ENCODE peak calls at places on chromosomes 2 and 18, in ten cellular contexts. U is substantia nigra; N is thoracic aorta; K is aorta; H is psoas muscle; L is brain microvascular endothelial cell; A is prostate gland; C is astrocyte; X is CD8-positive, alpha-beta memory T cell; J is adrenal gland. B is an unnamed sample.

GRCh38 chr2:28349546-28350165 is 43.0 kb upstream of the FOSL2 start:
- DNase-seq in C (no peak), N (no peak), A (no peak), L (no peak), H (peak; percentile 42), J (no peak), U (no peak), K (peak; percentile 37), X (peak; percentile 43), B (no peak)

GRCh38 chr18:60162390-60162789 is 210.2 kb downstream of the MC4R start:
- DNase-seq in K (no peak), H (no peak), J (no peak), X (no peak), L (no peak), C (no peak), U (no peak), A (no peak), N (no peak), B (no peak)

GRCh38 chr2:137348301-137348700 is 583.0 kb downstream of the THSD7B start:
- DNase-seq in U (no peak), N (no peak), H (no peak), X (no peak), A (no peak), C (no peak), J (no peak), K (no peak), L (no peak), B (no peak)

GRCh38 chr2:167380555-167380954 is 492.3 kb downstream of the XIRP2 start:
- DNase-seq in A (no peak), K (no peak), N (no peak), X (no peak), U (no peak), H (no peak), C (no peak), L (no peak), J (no peak), B (no peak)

GRCh38 chr2:20520128-20520527 is 73.3 kb downstream of the RHOB start:
- DNase-seq in C (no peak), U (no peak), L (no peak), N (no peak), H (peak; percentile 4), J (no peak), K (no peak), A (no peak), X (no peak), B (no peak)

GRCh38 chr2:47626664-47627063 is 156.3 kb upstream of the MSH6 start:
- DNase-seq in C (no peak), L (no peak), J (no peak), X (no peak), H (no peak), U (no peak), N (no peak), K (no peak), A (no peak), B (no peak)

GRCh38 chr18:79218605-79219195 is 149.5 kb downstream of the ATP9B start:
- DNase-seq in U (no peak), J (no peak), A (no peak), L (no peak), N (no peak), X (no peak), K (no peak), H (no peak), C (no peak), B (no peak)

GRCh38 chr18:48136544-48137353 is 206.3 kb upstream of the SMAD2 start:
- DNase-seq in X (no peak), J (no peak), K (no peak), C (no peak), N (no peak), A (peak; percentile 40), H (no peak), U (no peak), L (no peak), B (no peak)

GRCh38 chr2:141554810-141555209 is 576.0 kb downstream of the LRP1B start:
- DNase-seq in H (no peak), C (peak; percentile 32), N (no peak), U (no peak), J (no peak), X (no peak), L (peak; percentile 11), A (no peak), K (no peak), B (no peak)

GRCh38 chr2:8248623-8248957 is 433.3 kb upstream of the ID2 start:
- DNase-seq in N (no peak), X (no peak), J (no peak), A (no peak), U (no peak), H (no peak), C (no peak), L (no peak), K (no peak), B (no peak)

GRCh38 chr18:8707946-8708345 is 2.6 kb downstream of the MTCL1 start:
- DNase-seq in L (no peak), J (no peak), U (no peak), K (no peak), C (no peak), X (no peak), H (no peak), N (no peak), A (no peak), B (no peak)

GRCh38 chr2:42513252-42513918 is 19.6 kb upstream of the KCNG3 start:
- DNase-seq in A (peak; percentile 25), N (no peak), L (peak; percentile 48), X (no peak), C (peak; percentile 23), U (no peak), J (peak; percentile 35), K (no peak), H (no peak), B (no peak)

GRCh38 chr2:85703329-85703728 is 9.2 kb downstream of the GNLY start:
- DNase-seq in C (no peak), U (no peak), X (no peak), N (no peak), J (no peak), A (no peak), H (no peak), K (no peak), L (no peak), B (no peak)
- H3K27ac ChIP-seq in C (no peak overlapping the region), U (no peak overlapping the region), X (no peak overlapping the region), N (no peak overlapping the region), J (no peak overlapping the region), A (no peak overlapping the region), H (no peak overlapping the region), K (no peak overlapping the region), L (no peak overlapping the region), B (no peak overlapping the region)

DNA sequence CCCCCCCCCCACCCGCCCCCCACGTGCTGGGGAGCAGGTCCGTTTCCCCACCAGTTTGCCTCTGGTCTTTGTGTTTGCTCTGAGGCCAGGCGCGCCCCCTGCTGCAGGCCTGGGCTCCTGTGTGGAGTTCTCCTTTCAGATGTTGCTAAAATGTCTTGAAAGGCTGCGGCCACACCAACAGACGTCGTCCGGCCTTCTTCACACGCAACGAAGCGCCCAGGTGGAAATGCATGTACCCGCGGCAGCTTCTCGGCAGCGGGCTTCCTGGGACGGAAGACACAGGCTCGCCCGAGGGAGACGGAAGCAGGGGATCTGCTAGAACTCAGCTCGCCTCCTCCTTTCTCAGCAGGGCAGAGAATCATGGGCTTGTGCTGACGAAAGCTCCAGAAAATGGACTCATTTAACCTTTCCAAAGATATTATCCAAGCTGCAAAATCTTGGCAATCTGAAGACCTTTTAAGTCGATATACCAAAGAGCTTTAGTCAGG is 125.3 kb upstream of the ZNF516 start:
- DNase-seq in L (peak; percentile 64), X (no peak), H (peak; percentile 82), K (peak; percentile 82), J (peak; percentile 68), N (no peak), U (peak; percentile 54), C (peak; percentile 67), A (peak; percentile 42), B (peak; percentile 7)
- H3K27ac ChIP-seq in L (no peak overlapping the region), X (no peak overlapping the region), H (no peak overlapping the region), K (no peak overlapping the region), J (peak overlapping the region; percentile 97), N (no peak overlapping the region), U (no peak overlapping the region), C (peak overlapping the region; percentile 12), A (peak overlapping the region; percentile 78), B (peak overlapping the region; percentile 76)

DNA sequence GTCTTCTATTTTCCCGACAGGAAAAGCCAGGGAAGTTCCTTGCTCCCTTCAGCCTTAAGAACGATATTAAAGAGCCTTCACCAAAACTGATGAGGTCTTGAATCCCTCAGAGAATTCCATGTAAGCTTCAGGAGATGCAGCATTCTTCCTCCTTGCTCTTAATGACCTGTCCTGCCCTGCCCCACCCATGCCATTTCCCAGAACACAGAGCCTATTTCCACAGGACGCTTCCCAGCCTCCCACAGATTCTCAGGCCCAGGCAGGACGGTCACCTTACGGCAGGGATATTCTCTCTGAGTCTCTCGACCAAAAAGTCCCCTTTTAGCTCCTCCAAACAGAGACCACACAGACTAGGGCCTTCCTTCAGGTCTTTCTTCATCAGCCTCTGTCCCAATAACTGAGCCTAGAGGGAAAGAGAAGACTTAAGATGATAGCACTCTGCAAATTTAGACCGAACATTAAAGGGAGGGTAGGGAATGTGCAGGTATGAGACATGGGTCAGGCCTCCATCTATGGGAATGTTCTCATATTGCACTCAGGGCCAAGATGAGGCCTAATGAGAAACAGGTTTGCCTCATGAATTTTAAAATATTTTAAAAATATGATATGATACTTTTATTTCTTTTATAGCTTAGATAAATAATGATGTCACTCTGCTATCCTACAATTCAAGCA is 62.1 kb downstream of the COBLL1 start:
- DNase-seq in J (no peak), N (no peak), C (no peak), H (no peak), A (no peak), U (no peak), X (no peak), K (no peak), L (no peak), B (no peak)
- H3K27ac ChIP-seq in J (no peak overlapping the region), N (no peak overlapping the region), C (no peak overlapping the region), H (no peak overlapping the region), A (no peak overlapping the region), U (no peak overlapping the region), X (no peak overlapping the region), K (peak overlapping the region; percentile 32), L (no peak overlapping the region), B (peak overlapping the region; percentile 41)

GRCh38 chr2:9477914-9478313 is 3.6 kb downstream of the IAH1 start:
- DNase-seq in U (no peak), A (no peak), K (no peak), H (no peak), C (no peak), J (no peak), N (no peak), L (no peak), X (no peak), B (no peak)

GRCh38 chr2:9473985-9474360 is 378 bp upstream of the IAH1 start:
- DNase-seq in N (no peak), H (peak; percentile 76), L (no peak), K (peak; percentile 70), A (no peak), C (no peak), U (peak; percentile 40), J (peak; percentile 49), X (peak; percentile 87), B (no peak)

GRCh38 chr2:9474361-9475117 is at the start of gene IAH1:
- DNase-seq in K (peak; percentile 75), U (peak; percentile 72), C (peak; percentile 23), X (peak; percentile 86), N (no peak), A (peak; percentile 39), L (no peak), H (peak; percentile 83), J (peak; percentile 79), B (no peak)

GRCh38 chr2:9471212-9471611 is 3.1 kb upstream of the IAH1 start:
- DNase-seq in A (no peak), L (no peak), U (no peak), H (no peak), K (no peak), C (no peak), X (no peak), J (no peak), N (no peak), B (no peak)

GRCh38 chr2:9473308-9473984 is 905 bp upstream of the IAH1 start:
- DNase-seq in A (no peak), N (no peak), U (no peak), J (no peak), K (no peak), C (no peak), L (no peak), X (peak; percentile 53), H (no peak), B (no peak)
- H3K27ac ChIP-seq in A (peak overlapping the region; percentile 83), N (peak overlapping the region; percentile 84), U (peak overlapping the region; percentile 80), J (peak overlapping the region; percentile 82), K (no peak overlapping the region), C (no peak overlapping the region), L (no peak overlapping the region), X (peak overlapping the region; percentile 90), H (peak overlapping the region; percentile 87), B (peak overlapping the region; percentile 95)